ENCODE peak calls at places on chromosomes 11 and 22, in six cellular contexts. Z, H, X, R, G and U are unnamed samples.
A peak's percentile ranks its signal among the peaks of the same experiment; 100 is the strongest.

GRCh38 chr22:47630741-47631534 is 868.5 kb downstream of the TBC1D22A start:
- DNase-seq in H (no peak), X (no peak), G (no peak), R (no peak), Z (no peak), U (no peak)

GRCh38 chr11:11346249-11346648 is 6.8 kb downstream of the CSNK2A3 start:
- DNase-seq in Z (no peak), H (no peak), G (no peak), X (no peak), R (no peak), U (no peak)

GRCh38 chr22:36386351-36386899 is 1.3 kb downstream of the MYH9 start:
- DNase-seq in G (peak; percentile 71), Z (no peak), H (no peak), R (no peak), X (no peak), U (peak; percentile 73)

GRCh38 chr11:75338516-75339218 is 12.8 kb downstream of the ARRB1 start:
- DNase-seq in H (no peak), G (no peak), R (no peak), Z (no peak), X (no peak), U (no peak)

GRCh38 chr11:15829312-15829711 is 527.0 kb downstream of the SOX6 start:
- DNase-seq in Z (no peak), G (no peak), R (no peak), H (no peak), X (no peak), U (no peak)

GRCh38 chr11:26778000-26778757 is 56.3 kb upstream of the SLC5A12 start:
- DNase-seq in X (no peak), G (no peak), R (no peak), Z (no peak), H (no peak), U (no peak)

GRCh38 chr11:128523616-128524015 is 63.7 kb downstream of the ETS1 start:
- DNase-seq in Z (no peak), X (no peak), R (no peak), G (no peak), H (no peak), U (no peak)

GRCh38 chr22:46335201-46336118 is at the start of gene TRMU:
- DNase-seq in G (peak; percentile 82), Z (peak; percentile 76), R (peak; percentile 57), H (peak; percentile 86), X (peak; percentile 66), U (peak; percentile 62)

GRCh38 chr22:39643311-39644083 is 72.9 kb downstream of the CACNA1I start:
- DNase-seq in H (no peak), Z (no peak), X (no peak), G (no peak), R (no peak), U (no peak)

GRCh38 chr11:69683764-69684333 is 8.7 kb upstream of the LTO1 start:
- DNase-seq in R (no peak), Z (no peak), G (no peak), H (no peak), X (no peak), U (no peak)

GRCh38 chr11:2204361-2205213 is 33.0 kb upstream of the TH start:
- DNase-seq in R (no peak), G (peak; percentile 33), X (no peak), Z (peak; percentile 25), H (peak; percentile 4), U (no peak)

GRCh38 chr22:35425971-35426800 is 26.2 kb downstream of the MCM5 start:
- DNase-seq in X (no peak), Z (no peak), R (no peak), H (no peak), G (no peak), U (no peak)

GRCh38 chr22:45891471-45891995 is 85.4 kb downstream of the WNT7B start:
- DNase-seq in X (no peak), Z (no peak), R (no peak), H (no peak), G (no peak), U (no peak)

GRCh38 chr11:37115963-37116362 is 517.9 kb upstream of the RAG2 start:
- DNase-seq in Z (no peak), G (no peak), H (no peak), X (no peak), R (no peak), U (no peak)

GRCh38 chr11:66218026-66218425 is 50.4 kb upstream of the RAB1B start:
- DNase-seq in H (no peak), X (no peak), R (no peak), Z (no peak), G (no peak), U (no peak)

GRCh38 chr11:66220566-66220935 is 47.9 kb upstream of the RAB1B start:
- DNase-seq in R (no peak), G (no peak), X (no peak), Z (peak; percentile 12), H (peak; percentile 7), U (no peak)

GRCh38 chr11:66218846-66219620 is 49.4 kb upstream of the RAB1B start:
- DNase-seq in R (no peak), Z (no peak), X (no peak), H (peak; percentile 9), G (no peak), U (no peak)

GRCh38 chr11:66219846-66220565 is 48.4 kb upstream of the RAB1B start:
- DNase-seq in X (no peak), H (peak; percentile 7), R (no peak), Z (no peak), G (no peak), U (no peak)

DNA sequence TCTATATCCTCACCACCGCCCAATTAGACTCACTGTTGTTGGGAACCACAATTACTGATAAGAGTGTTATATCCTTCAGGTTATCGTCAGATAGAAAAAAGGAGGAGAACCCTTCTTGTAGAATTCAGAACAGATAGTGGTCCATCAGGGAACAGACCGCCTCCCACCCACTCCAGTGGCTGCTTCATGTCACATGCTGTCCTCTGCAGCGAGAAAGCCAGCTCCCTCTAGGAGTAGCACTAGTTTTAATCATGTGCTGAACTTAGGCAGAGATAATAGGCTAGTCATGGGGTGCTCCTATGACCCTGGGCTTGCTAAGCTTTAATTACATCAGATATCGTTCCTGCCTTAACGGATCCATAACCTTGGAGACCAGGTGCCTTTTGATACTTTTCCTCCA is 51.5 kb upstream of the RAB1B start:
- DNase-seq in G (no peak), R (no peak), Z (no peak), H (no peak), X (no peak), U (no peak)
- H3K36me3 ChIP-seq in G (no peaks in the 10 kb centered on the region), R (peaks cover 62% of the 10 kb centered on the region), Z (peaks cover 3% of the 10 kb centered on the region), H (peaks cover 13% of the 10 kb centered on the region), X (peaks cover 54% of the 10 kb centered on the region), U (peaks cover 59% of the 10 kb centered on the region)

GRCh38 chr11:60889869-60890311 is 16.5 kb downstream of the PRPF19 start:
- DNase-seq in Z (no peak), R (no peak), X (no peak), G (no peak), H (no peak), U (no peak)
- H3K27ac ChIP-seq in Z (no peak overlapping the region), R (no peak overlapping the region), X (no peak overlapping the region), G (no peak overlapping the region), H (no peak overlapping the region), U (no peak overlapping the region)

GRCh38 chr22:29044657-29045176 is 16.9 kb downstream of the C22orf31 start:
- DNase-seq in H (no peak), G (no peak), R (no peak), Z (no peak), X (no peak), U (no peak)
- H3K36me3 ChIP-seq in H (peaks cover 20% of the 10 kb centered on the region), G (no peaks in the 10 kb centered on the region), R (no peaks in the 10 kb centered on the region), Z (peaks cover 5% of the 10 kb centered on the region), X (no peaks in the 10 kb centered on the region), U (no peaks in the 10 kb centered on the region)

DNA sequence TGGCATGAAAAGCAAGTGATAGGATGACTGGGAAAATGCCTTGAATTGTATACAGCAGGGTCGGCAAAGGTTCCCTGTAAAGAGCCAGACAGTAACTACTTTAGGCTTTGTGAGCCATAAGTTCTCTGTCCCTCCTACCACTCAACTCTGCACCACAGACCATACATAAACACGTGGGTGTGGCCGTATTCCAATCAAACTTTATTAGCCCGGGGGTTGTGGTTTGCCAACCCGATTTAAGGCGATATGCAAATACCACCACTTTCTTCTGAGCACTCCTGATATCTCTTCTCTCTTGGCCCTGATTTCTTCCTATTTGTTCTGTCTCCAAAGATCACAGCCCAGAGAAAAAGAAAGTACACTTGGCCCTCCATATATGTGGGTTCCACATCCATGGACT is 87.5 kb downstream of the MN1 start:
- DNase-seq in H (no peak), Z (no peak), R (no peak), X (no peak), G (no peak), U (no peak)
- H3K27ac ChIP-seq in H (no peak overlapping the region), Z (no peak overlapping the region), R (no peak overlapping the region), X (no peak overlapping the region), G (no peak overlapping the region), U (no peak overlapping the region)

GRCh38 chr22:23705358-23705757 is 14.5 kb downstream of the RGL4 start:
- DNase-seq in R (no peak), H (no peak), Z (no peak), G (no peak), X (no peak), U (no peak)
- H3K36me3 ChIP-seq in R (peaks cover 56% of the 10 kb centered on the region), H (peaks cover 34% of the 10 kb centered on the region), Z (no peaks in the 10 kb centered on the region), G (peaks cover 4% of the 10 kb centered on the region), X (peaks cover 48% of the 10 kb centered on the region), U (peaks cover 67% of the 10 kb centered on the region)

DNA sequence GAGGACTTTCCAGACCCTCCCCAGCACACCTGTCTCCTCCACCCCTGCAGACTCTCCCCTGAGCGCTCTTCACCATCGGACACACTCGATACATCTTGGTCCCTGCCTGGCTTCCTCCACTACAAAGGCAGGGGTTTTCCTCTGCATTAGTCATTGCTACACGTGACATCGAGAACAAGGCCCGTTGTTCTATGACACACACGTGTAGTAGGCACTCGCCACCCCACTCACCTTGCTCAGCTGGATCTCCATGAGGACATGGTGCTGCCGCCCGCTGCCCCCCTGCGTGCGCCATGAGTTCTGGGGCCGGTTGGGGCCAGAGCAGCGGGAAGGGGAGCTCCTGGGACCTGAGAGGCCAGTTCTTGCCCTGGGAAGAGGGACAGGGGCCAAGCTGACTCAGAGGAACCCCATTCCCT is 16.7 kb downstream of the ATG2A start:
- DNase-seq in H (no peak), R (peak; percentile 70), Z (no peak), G (no peak), X (peak; percentile 49), U (peak; percentile 96)
- H3K27ac ChIP-seq in H (peak overlapping the region; percentile 46), R (peak overlapping the region; percentile 79), Z (peak overlapping the region; percentile 60), G (no peak overlapping the region), X (peak overlapping the region; percentile 23), U (peak overlapping the region; percentile 76)